ENCODE peak calls at places on chromosomes 12 and 14, in five cellular contexts. Q is fibroblast of lung, Z is GM23338, X is nephron progenitor cell, U is neural crest cell. S is an unnamed sample.

GRCh38 chr14:61475316-61475715 is 153.9 kb downstream of the PRKCH start:
- DNase-seq in Q (peak), Z (peak), X (peak), U (no peak), S (peak)

GRCh38 chr12:39402922-39403321 is 40.0 kb downstream of the KIF21A start:
- DNase-seq in Q (peak), Z (no peak), X (no peak), U (no peak), S (no peak)

GRCh38 chr14:106069786-106070185 is 543.4 kb downstream of the TMEM121 start:
- DNase-seq in Q (no peak), Z (no peak), X (no peak), U (no peak), S (no peak)

GRCh38 chr12:108653082-108653516 is 19.4 kb upstream of the SELPLG start:
- DNase-seq in Q (no peak), Z (no peak), X (no peak), U (no peak), S (no peak)

GRCh38 chr12:18468521-18469075 is 207.3 kb downstream of the PIK3C2G start:
- DNase-seq in Q (peak), Z (no peak), X (no peak), U (no peak), S (peak)

GRCh38 chr12:13024151-13024946 is 19.8 kb upstream of the FAM234B start:
- DNase-seq in Q (no peak), Z (peak), X (no peak), U (no peak), S (peak)

GRCh38 chr12:53806689-53807088 is 54.9 kb upstream of the CISTR start:
- DNase-seq in Q (peak), Z (no peak), X (no peak), U (no peak), S (peak)

GRCh38 chr12:42162198-42162597 is 17.5 kb upstream of the GXYLT1 start:
- DNase-seq in Q (peak), Z (no peak), X (no peak), U (no peak), S (peak)

GRCh38 chr14:92926931-92927330 is 4.0 kb downstream of the CHGA start:
- DNase-seq in Q (no peak), Z (no peak), X (no peak), U (no peak), S (peak)

GRCh38 chr12:75816892-75817291 is 214.7 kb downstream of the PHLDA1 start:
- DNase-seq in Q (peak), Z (no peak), X (no peak), U (no peak), S (peak)

GRCh38 chr12:48677782-48678181 is 4.3 kb downstream of the KANSL2 start:
- DNase-seq in Q (no peak), Z (no peak), X (no peak), U (no peak), S (no peak)

GRCh38 chr14:68716698-68717097 is 76.2 kb downstream of the ZFP36L1 start:
- DNase-seq in Q (no peak), Z (peak), X (no peak), U (no peak), S (no peak)

GRCh38 chr14:68713782-68714181 is 79.1 kb downstream of the ZFP36L1 start:
- DNase-seq in Q (no peak), Z (no peak), X (no peak), U (no peak), S (no peak)

GRCh38 chr14:68718033-68718725 is 74.7 kb downstream of the ZFP36L1 start:
- DNase-seq in Q (no peak), Z (peak), X (no peak), U (no peak), S (no peak)

GRCh38 chr14:68712703-68713370 is 80.0 kb downstream of the ZFP36L1 start:
- DNase-seq in Q (no peak), Z (no peak), X (no peak), U (no peak), S (no peak)

GRCh38 chr14:68715032-68715924 is 77.6 kb downstream of the ZFP36L1 start:
- DNase-seq in Q (peak), Z (no peak), X (no peak), U (no peak), S (no peak)
- TF ChIP-seq CTCF in Q (no peak), Z (peak), X (no peak), U (no peak), S (no peak)

GRCh38 chr12:96500686-96501085 is 11.3 kb downstream of the CFAP54 start:
- DNase-seq in Q (no peak), Z (no peak), X (no peak), U (no peak), S (peak)
- TF ChIP-seq CTCF in Q (peak), Z (no peak), X (no peak), U (no peak), S (peak)

GRCh38 chr12:2642176-2642892 is 152.4 kb upstream of the FKBP4 start:
- DNase-seq in Q (no peak), Z (no peak), X (no peak), U (no peak), S (no peak)

GRCh38 chr12:2640281-2640680 is 154.5 kb upstream of the FKBP4 start:
- DNase-seq in Q (no peak), Z (no peak), X (no peak), U (no peak), S (peak)

GRCh38 chr12:2640709-2641108 is 154.1 kb upstream of the FKBP4 start:
- DNase-seq in Q (peak), Z (no peak), X (no peak), U (no peak), S (peak)

GRCh38 chr12:2641761-2642160 is 153.0 kb upstream of the FKBP4 start:
- DNase-seq in Q (no peak), Z (no peak), X (no peak), U (no peak), S (no peak)

GRCh38 chr12:2641209-2641608 is 153.6 kb upstream of the FKBP4 start:
- DNase-seq in Q (peak), Z (peak), X (no peak), U (peak), S (peak)
- TF ChIP-seq CTCF in Q (peak), Z (peak), X (no peak), U (peak), S (peak)

DNA sequence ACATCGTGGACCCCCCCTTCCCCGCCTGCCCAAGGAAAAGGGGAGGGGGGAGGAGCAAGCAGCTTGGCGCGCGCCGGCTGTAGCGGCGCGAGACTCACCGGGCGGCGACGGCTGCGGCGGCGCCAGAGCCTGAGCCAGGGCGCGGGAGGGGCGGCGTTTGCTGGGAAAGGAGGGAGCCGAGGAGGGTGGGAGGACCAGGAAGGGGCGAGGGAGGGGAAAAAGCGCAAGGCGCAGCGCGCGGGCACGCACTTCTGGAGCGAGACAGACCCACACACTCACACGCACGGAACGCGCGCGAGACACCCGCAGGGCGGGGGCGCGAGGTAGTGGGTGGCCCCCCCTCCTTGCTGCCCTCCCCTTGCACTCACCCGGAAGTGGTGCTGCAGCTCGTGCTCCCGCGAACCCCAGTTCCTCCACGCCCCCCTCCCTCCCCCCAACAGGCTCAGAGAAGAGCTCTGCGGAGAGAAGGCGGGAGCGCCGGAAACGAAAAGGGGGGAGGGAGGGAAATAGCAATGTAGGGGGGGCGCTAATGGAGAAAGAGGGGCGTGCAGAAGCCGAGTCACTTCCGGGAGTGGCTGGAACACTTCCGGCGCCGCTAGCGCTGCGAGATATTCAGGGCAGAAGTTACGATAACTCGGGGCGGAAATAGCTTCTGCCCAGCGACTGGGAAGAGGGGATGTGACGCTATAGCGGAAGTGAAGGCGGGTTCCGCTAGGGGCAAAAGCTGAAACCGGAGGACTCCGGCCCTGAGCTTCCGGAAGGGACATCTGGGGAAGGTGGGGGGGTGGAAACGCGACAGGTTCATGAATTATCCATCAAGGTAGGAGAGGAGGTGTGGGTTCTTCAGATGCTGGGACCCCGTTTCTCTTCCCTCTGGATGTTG is at the start of gene ZNF384:
- DNase-seq in Q (peak), Z (peak), X (peak), U (peak), S (peak)
- TF ChIP-seq CTCF in Q (peak), Z (no peak), X (no peak), U (peak), S (no peak)

GRCh38 chr12:15154108-15154507 is 67.1 kb downstream of the RERG start:
- DNase-seq in Q (no peak), Z (no peak), X (no peak), U (no peak), S (no peak)

GRCh38 chr12:15151141-15152091 is 69.8 kb downstream of the RERG start:
- DNase-seq in Q (peak), Z (peak), X (no peak), U (no peak), S (peak)

GRCh38 chr12:15152864-15153263 is 68.4 kb downstream of the RERG start:
- DNase-seq in Q (peak), Z (no peak), X (no peak), U (no peak), S (peak)

GRCh38 chr12:15155271-15155670 is 65.9 kb downstream of the RERG start:
- DNase-seq in Q (no peak), Z (no peak), X (no peak), U (no peak), S (no peak)

DNA sequence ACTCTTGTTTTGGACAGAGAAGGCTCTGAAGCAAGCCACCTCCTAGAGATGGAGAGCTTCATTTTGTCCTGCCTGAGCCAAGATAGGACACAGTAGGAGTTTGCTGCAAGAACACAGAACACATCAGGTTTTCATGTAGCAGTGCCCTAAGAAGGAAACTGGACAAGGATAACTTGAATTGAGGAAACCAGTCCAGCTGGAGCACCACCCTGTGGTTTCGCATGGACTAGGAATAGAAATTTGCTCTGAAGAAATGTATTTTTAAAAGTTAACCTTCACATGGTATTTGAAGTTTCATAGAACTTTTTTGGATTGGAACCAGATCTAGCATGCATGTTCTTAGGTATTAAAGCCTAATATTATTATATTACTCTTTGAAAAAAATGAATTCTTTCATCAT is 68.8 kb downstream of the RERG start:
- DNase-seq in Q (no peak), Z (no peak), X (no peak), U (no peak), S (peak)
- TF ChIP-seq CTCF in Q (peak), Z (no peak), X (no peak), U (peak), S (peak)

GRCh38 chr12:32418221-32418620 is 18.9 kb downstream of the FGD4 start:
- DNase-seq in Q (no peak), Z (no peak), X (no peak), U (no peak), S (no peak)

GRCh38 chr12:32423598-32423997 is 24.2 kb downstream of the FGD4 start:
- DNase-seq in Q (no peak), Z (no peak), X (no peak), U (no peak), S (no peak)

GRCh38 chr12:32418903-32419519 is 19.7 kb downstream of the FGD4 start:
- DNase-seq in Q (no peak), Z (peak), X (no peak), U (no peak), S (no peak)

GRCh38 chr12:32419520-32419960 is 20.2 kb downstream of the FGD4 start:
- DNase-seq in Q (peak), Z (no peak), X (no peak), U (no peak), S (peak)
- TF ChIP-seq CTCF in Q (no peak), Z (no peak), X (no peak), U (no peak), S (no peak)

GRCh38 chr14:104428860-104429259 is 150.7 kb upstream of the C14orf180 start:
- DNase-seq in Q (no peak), Z (no peak), X (no peak), U (no peak), S (no peak)
- TF ChIP-seq CTCF in Q (no peak), Z (no peak), X (no peak), U (no peak), S (no peak)

GRCh38 chr12:93976024-93976423 is 172.4 kb upstream of the PLXNC1 start:
- DNase-seq in Q (no peak), Z (no peak), X (no peak), U (no peak), S (no peak)

GRCh38 chr12:93982847-93983315 is 165.5 kb upstream of the PLXNC1 start:
- DNase-seq in Q (peak), Z (no peak), X (no peak), U (no peak), S (peak)

GRCh38 chr12:93978553-93978952 is 169.8 kb upstream of the PLXNC1 start:
- DNase-seq in Q (peak), Z (no peak), X (no peak), U (no peak), S (peak)

GRCh38 chr12:93984005-93984404 is 164.4 kb upstream of the PLXNC1 start:
- DNase-seq in Q (no peak), Z (no peak), X (no peak), U (no peak), S (no peak)

DNA sequence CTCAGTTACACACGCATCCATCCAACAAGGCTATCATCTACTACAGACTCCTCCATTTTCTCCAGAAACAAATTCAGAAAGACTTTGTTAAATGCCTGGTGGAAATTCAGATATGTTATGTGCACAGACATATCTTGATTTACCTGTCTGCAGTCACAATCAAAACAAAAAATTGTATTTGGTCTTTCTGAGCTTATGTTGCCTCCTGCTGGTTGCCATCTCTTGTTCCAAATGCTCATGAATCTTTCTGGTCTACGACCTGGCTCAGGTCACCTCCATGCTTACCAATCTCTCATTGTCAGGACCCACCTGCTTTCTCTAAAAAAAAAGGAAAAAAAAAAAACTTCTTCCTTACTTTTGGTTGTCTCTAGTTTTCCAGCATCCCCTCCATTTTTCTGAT is 169.2 kb upstream of the PLXNC1 start:
- DNase-seq in Q (peak), Z (peak), X (no peak), U (no peak), S (peak)
- TF ChIP-seq CTCF in Q (peak), Z (peak), X (peak), U (peak), S (peak)

GRCh38 chr14:30464481-30464880 is 94.5 kb upstream of the G2E3 start:
- DNase-seq in Q (no peak), Z (no peak), X (no peak), U (no peak), S (no peak)

GRCh38 chr14:30468354-30468753 is 90.6 kb upstream of the G2E3 start:
- DNase-seq in Q (no peak), Z (no peak), X (no peak), U (no peak), S (no peak)

GRCh38 chr14:30462358-30462757 is 96.6 kb upstream of the G2E3 start:
- DNase-seq in Q (no peak), Z (no peak), X (no peak), U (no peak), S (no peak)
- TF ChIP-seq CTCF in Q (no peak), Z (no peak), X (no peak), U (no peak), S (no peak)

GRCh38 chr14:102770147-102770909 is 6.9 kb upstream of the TRAF3 start:
- DNase-seq in Q (no peak), Z (no peak), X (no peak), U (no peak), S (no peak)

GRCh38 chr14:102770910-102771543 is 6.2 kb upstream of the TRAF3 start:
- DNase-seq in Q (no peak), Z (no peak), X (no peak), U (no peak), S (no peak)

GRCh38 chr14:102774391-102775153 is 2.7 kb upstream of the TRAF3 start:
- DNase-seq in Q (peak), Z (peak), X (peak), U (peak), S (peak)

GRCh38 chr14:102775855-102776760 is 1.1 kb upstream of the TRAF3 start:
- DNase-seq in Q (peak), Z (peak), X (peak), U (no peak), S (peak)

GRCh38 chr14:102772781-102773570 is 4.3 kb upstream of the TRAF3 start:
- DNase-seq in Q (no peak), Z (peak), X (no peak), U (no peak), S (no peak)
- TF ChIP-seq CTCF in Q (peak), Z (peak), X (peak), U (peak), S (no peak)